ENCODE peak calls at places on chromosomes 11 and 22, in five cellular contexts. I is upper lobe of right lung, A is astrocyte, U is neural crest cell, V is BE2C. R is an unnamed sample.

GRCh38 chr11:87331273-87331672 is 293.5 kb downstream of the TMEM135 start:
- DNase-seq in I (no peak), A (no peak), U (no peak), V (no peak), R (no peak)

GRCh38 chr11:8025816-8026215 is 38.7 kb downstream of the EIF3F start:
- DNase-seq in I (no peak), A (peak; percentile 84), U (no peak), V (no peak), R (no peak)

GRCh38 chr11:8234425-8234821 is 29.3 kb downstream of the LMO1 start:
- DNase-seq in I (no peak), A (no peak), U (no peak), V (peak; percentile 55), R (no peak)

GRCh38 chr11:33269822-33270221 is 12.6 kb downstream of the HIPK3 start:
- DNase-seq in I (no peak), A (no peak), U (no peak), V (no peak), R (no peak)

GRCh38 chr11:46710821-46711269 is 8.2 kb upstream of the F2 start:
- DNase-seq in I (no peak), A (peak; percentile 97), U (no peak), V (no peak), R (no peak)

GRCh38 chr11:17475666-17476316 is 854 bp downstream of the ABCC8 start:
- DNase-seq in I (no peak), A (no peak), U (peak; percentile 13), V (no peak), R (no peak)

GRCh38 chr11:29093416-29093815 is 923.4 kb downstream of the KCNA4 start:
- DNase-seq in I (no peak), A (peak; percentile 78), U (no peak), V (no peak), R (no peak)

GRCh38 chr11:46338988-46339666 is 8.1 kb upstream of the DGKZ start:
- DNase-seq in I (no peak), A (no peak), U (no peak), V (peak; percentile 28), R (no peak)

GRCh38 chr22:27534720-27535125 is 266.8 kb downstream of the MN1 start:
- DNase-seq in I (no peak), A (peak; percentile 87), U (no peak), V (no peak), R (no peak)

GRCh38 chr11:116691779-116692178 is 81.0 kb downstream of the BUD13 start:
- DNase-seq in I (no peak), A (no peak), U (peak; percentile 68), V (peak; percentile 75), R (peak; percentile 79)

GRCh38 chr22:40070701-40071100 is 75.9 kb downstream of the FAM83F start:
- DNase-seq in I (no peak), A (peak; percentile 39), U (no peak), V (no peak), R (no peak)

GRCh38 chr22:36123673-36124630 is 36.6 kb downstream of the APOL3 start:
- DNase-seq in I (peak; percentile 98), A (peak; percentile 89), U (peak; percentile 91), V (peak; percentile 96), R (no peak)

GRCh38 chr11:102047305-102047924 is at the start of gene CFAP300:
- DNase-seq in I (peak; percentile 94), A (peak; percentile 52), U (peak; percentile 70), V (peak; percentile 96), R (peak; percentile 75)

GRCh38 chr11:69209936-69210659 is 54.4 kb downstream of the SMIM38 start:
- DNase-seq in I (peak; percentile 55), A (no peak), U (no peak), V (no peak), R (no peak)

DNA sequence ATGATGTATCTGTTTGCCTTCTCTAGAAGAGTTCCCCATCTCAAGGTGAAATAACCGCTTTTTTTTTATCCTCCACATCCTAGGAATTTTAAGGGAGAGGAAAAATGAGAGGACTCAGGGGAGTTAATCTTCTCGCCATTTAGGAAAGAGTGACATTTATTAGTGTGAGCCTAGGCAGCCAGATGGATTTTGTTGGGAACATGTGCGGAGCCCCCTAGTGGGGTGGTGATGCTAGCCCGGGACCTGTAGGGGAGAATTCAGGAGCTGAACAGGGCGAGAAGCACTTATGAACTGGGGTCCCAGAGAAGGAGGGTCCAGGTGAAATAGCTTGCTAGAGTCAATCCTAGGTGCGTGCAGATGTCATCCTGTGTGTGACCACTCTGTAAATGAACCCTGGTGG is 10.7 kb downstream of the IL17RA start:
- DNase-seq in I (peak; percentile 17), A (no peak), U (no peak), V (no peak), R (no peak)
- TF ChIP-seq CTCF in I (peak; percentile 31), A (peak; percentile 19), U (peak; percentile 45), V (peak; percentile 58), R (peak; percentile 37)

GRCh38 chr22:44957267-44957905 is 52.4 kb downstream of the PHF21B start:
- DNase-seq in I (no peak), A (no peak), U (no peak), V (no peak), R (no peak)
- TF ChIP-seq CTCF in I (no peak), A (peak; percentile 20), U (peak; percentile 52), V (peak; percentile 37), R (peak; percentile 12)

GRCh38 chr11:60345489-60345888 is 18.4 kb downstream of the MS4A6E start:
- DNase-seq in I (no peak), A (no peak), U (peak; percentile 20), V (peak; percentile 9), R (no peak)
- TF ChIP-seq CTCF in I (peak; percentile 38), A (peak; percentile 31), U (peak; percentile 56), V (peak; percentile 22), R (peak; percentile 29)

GRCh38 chr11:11570823-11571222 is 51.0 kb downstream of the GALNT18 start:
- DNase-seq in I (no peak), A (no peak), U (no peak), V (no peak), R (no peak)

GRCh38 chr11:11567862-11568650 is 53.7 kb downstream of the GALNT18 start:
- DNase-seq in I (no peak), A (peak; percentile 32), U (no peak), V (no peak), R (no peak)

GRCh38 chr11:11571893-11572292 is 49.9 kb downstream of the GALNT18 start:
- DNase-seq in I (no peak), A (no peak), U (no peak), V (no peak), R (no peak)

GRCh38 chr11:11568651-11569229 is 53.1 kb downstream of the GALNT18 start:
- DNase-seq in I (no peak), A (no peak), U (no peak), V (no peak), R (no peak)

DNA sequence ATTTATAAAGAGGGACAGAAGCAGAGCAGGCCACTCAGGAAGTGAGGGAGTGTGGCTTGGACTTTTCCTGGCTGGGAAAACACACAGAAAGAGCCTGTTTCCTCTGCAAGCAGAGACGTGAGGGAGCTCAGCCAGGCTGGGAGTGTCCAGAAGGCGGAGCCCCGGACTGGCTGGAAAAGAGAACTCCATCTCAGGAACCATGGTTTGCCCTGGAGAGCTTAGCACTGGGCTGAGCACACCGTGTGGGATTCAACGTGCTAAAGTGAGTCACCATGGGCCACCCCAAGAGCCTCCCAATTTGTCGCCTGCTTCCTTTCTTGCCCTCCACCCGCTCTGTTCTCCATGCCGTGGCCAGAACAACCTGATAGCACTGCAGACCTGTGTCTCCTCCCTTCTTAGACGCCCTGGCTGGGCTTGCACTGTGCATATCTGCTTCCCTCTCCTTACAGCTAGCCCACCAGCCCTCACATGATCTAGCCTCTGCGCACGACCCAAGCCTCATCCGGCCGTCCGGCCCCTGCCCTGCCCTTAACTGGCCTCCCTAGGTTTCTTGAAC is 51.8 kb downstream of the GALNT18 start:
- DNase-seq in I (peak; percentile 70), A (no peak), U (no peak), V (no peak), R (no peak)
- TF ChIP-seq CTCF in I (no peak), A (no peak), U (no peak), V (no peak), R (no peak)

GRCh38 chr11:38824573-38824972 is 2226.5 kb upstream of the RAG2 start:
- DNase-seq in I (no peak), A (no peak), U (no peak), V (no peak), R (no peak)
- TF ChIP-seq CTCF in I (no peak), A (peak; percentile 37), U (peak; percentile 52), V (peak; percentile 46), R (peak; percentile 25)

GRCh38 chr11:57662893-57663292 is 5.0 kb upstream of the ZDHHC5 start:
- DNase-seq in I (no peak), A (no peak), U (no peak), V (no peak), R (no peak)
- TF ChIP-seq CTCF in I (no peak), A (no peak), U (no peak), V (no peak), R (peak; percentile 43)

DNA sequence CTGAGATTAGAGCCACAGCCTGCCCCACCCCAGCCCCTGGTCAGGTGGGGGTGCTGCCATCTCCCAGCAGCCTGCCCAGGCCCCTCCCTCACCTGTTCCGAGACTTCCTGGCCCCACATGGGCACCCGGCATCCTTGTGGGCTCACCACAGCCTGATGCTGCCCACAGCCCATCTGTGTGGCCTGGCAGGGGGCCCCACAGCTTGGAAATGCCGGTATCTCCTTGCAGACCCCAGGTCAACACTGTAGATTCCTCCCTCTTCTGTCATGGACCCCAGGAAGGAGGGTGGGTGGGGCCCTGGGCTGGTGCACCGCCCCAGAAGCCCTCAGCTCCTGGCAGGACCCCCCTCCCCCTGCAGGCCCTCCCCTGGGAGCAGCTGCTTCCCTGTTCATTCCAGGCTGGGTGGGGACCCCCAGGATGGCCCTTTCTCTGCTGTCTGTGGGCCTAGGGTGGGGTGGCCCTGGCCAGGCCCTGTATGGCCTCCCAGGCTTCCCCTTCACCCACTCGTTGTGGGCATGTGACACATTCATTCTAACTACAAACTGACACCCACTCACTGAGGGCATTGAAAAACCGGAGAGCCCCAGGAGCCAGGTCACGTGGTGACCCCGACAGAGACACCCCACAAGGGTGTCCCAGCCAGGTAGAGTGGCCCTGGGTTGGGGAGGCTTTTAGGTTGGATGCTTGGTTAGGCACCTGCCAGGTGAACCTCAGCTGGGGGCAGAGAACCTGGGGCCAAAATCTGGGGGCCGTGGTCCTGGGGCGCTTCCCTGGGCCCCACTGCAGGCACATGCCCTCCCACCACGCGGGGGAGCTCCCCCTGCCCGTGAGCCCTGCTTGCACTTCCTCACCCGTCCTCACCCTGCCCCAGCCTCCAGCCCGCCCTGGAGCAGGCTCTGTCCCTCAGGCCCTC is 44.1 kb upstream of the CCDC188 start:
- DNase-seq in I (no peak), A (no peak), U (no peak), V (no peak), R (no peak)
- TF ChIP-seq CTCF in I (no peak), A (no peak), U (no peak), V (no peak), R (no peak)

R was measured in D721Med.